ENCODE peak calls at places on chromosomes 1 and 21, in four cellular contexts. V, F, H and K are unnamed samples.

GRCh38 chr1:199202331-199202730 is 563.5 kb downstream of the PTPRC start:
- DNase-seq in V (no peak), F (no peak), H (no peak), K (no peak)

GRCh38 chr1:245926888-245927287 is 580.2 kb downstream of the SMYD3 start:
- DNase-seq in V (no peak), F (no peak), H (no peak), K (peak; percentile 5)

GRCh38 chr1:223195281-223195680 is 52.2 kb upstream of the TLR5 start:
- DNase-seq in V (no peak), F (no peak), H (no peak), K (no peak)

GRCh38 chr1:17046043-17046657 is 7.7 kb downstream of the SDHB start:
- DNase-seq in V (peak; percentile 58), F (no peak), H (peak; percentile 63), K (peak; percentile 48)

GRCh38 chr1:224503161-224504118 is 68.8 kb upstream of the WDR26 start:
- DNase-seq in V (peak; percentile 100), F (peak; percentile 51), H (peak; percentile 38), K (peak; percentile 79)

GRCh38 chr1:26168410-26169167 is at the start of gene C1orf232:
- DNase-seq in V (no peak), F (no peak), H (no peak), K (no peak)

GRCh38 chr1:98496246-98496995 is 165.1 kb upstream of the SNX7 start:
- DNase-seq in V (no peak), F (no peak), H (no peak), K (no peak)

GRCh38 chr1:212665241-212666115 is 34.2 kb downstream of the BATF3 start:
- DNase-seq in V (peak; percentile 85), F (no peak), H (peak; percentile 51), K (peak; percentile 97)

GRCh38 chr1:58727363-58727762 is 27.5 kb upstream of the MYSM1 start:
- DNase-seq in V (no peak), F (no peak), H (peak; percentile 78), K (no peak)

GRCh38 chr1:84146375-84147032 is 2.4 kb downstream of the PRKACB start:
- DNase-seq in V (no peak), F (no peak), H (no peak), K (no peak)

GRCh38 chr21:42019101-42019605 is 9.0 kb upstream of the ZBTB21 start:
- DNase-seq in V (no peak), F (no peak), H (no peak), K (no peak)

GRCh38 chr1:53183277-53183990 is 13.2 kb upstream of the CPT2 start:
- DNase-seq in V (peak; percentile 86), F (no peak), H (peak; percentile 97), K (no peak)

GRCh38 chr1:30696831-30697230 is 26.6 kb downstream of the MATN1 start:
- DNase-seq in V (no peak), F (no peak), H (no peak), K (no peak)

GRCh38 chr1:12555411-12556367 is 62.3 kb downstream of the DHRS3 start:
- DNase-seq in V (no peak), F (no peak), H (no peak), K (no peak)

GRCh38 chr1:67888707-67889106 is 55.4 kb upstream of the GNG12 start:
- DNase-seq in V (no peak), F (no peak), H (no peak), K (no peak)

GRCh38 chr1:228277491-228278431 is 69.9 kb downstream of the OBSCN start:
- DNase-seq in V (no peak), F (no peak), H (no peak), K (no peak)

GRCh38 chr1:152013664-152014237 is 20.1 kb upstream of the S100A10 start:
- DNase-seq in V (peak; percentile 37), F (no peak), H (no peak), K (peak; percentile 67)

GRCh38 chr1:30807318-30808066 is 49.9 kb upstream of the LAPTM5 start:
- DNase-seq in V (no peak), F (no peak), H (no peak), K (peak; percentile 51)

GRCh38 chr1:43358121-43358745 is 548 bp upstream of the CDC20 start:
- DNase-seq in V (peak; percentile 80), F (peak; percentile 16), H (no peak), K (no peak)

GRCh38 chr1:64051801-64052200 is 151.6 kb upstream of the UBE2U start:
- DNase-seq in V (no peak), F (no peak), H (no peak), K (no peak)

GRCh38 chr21:44426663-44427191 is 28.6 kb upstream of the LRRC3 start:
- DNase-seq in V (no peak), F (no peak), H (no peak), K (no peak)

GRCh38 chr1:45353685-45354084 is 13.4 kb upstream of the MUTYH start:
- DNase-seq in V (no peak), F (no peak), H (no peak), K (no peak)
- TF ChIP-seq FOXK2 in V (no peak), F (no peak), H (no peak), K (no peak)

GRCh38 chr1:40901886-40902633 is 39.9 kb upstream of the CITED4 start:
- DNase-seq in V (no peak), F (no peak), H (no peak), K (no peak)
- TF ChIP-seq FOXK2 in V (no peak), F (no peak), H (no peak), K (no peak)

GRCh38 chr1:218273757-218274505 is 11.2 kb upstream of the RRP15 start:
- DNase-seq in V (no peak), F (no peak), H (no peak), K (no peak)
- TF ChIP-seq FOXK2 in V (no peak), F (no peak), H (no peak), K (no peak)

DNA sequence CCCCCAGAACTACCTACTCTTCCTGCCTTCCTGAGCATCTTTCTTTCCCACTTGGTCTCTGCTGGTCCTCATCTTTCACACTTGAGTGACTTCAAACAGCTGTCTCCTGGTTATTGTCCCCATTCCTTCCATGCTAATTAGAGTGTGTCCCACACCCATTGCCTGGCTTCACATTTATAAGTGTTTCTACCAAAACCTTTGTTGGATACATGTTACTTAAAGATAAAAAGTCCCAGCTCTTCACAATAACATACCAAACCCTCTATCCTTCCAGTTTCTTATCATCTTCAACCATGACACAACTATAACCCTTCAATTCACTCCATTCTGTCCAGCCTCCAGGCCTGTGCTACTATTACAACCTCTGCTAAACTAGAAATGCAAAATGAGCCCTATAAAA is 41.0 kb downstream of the VCAM1 start:
- DNase-seq in V (peak; percentile 38), F (no peak), H (no peak), K (no peak)
- TF ChIP-seq FOXK2 in V (no peak), F (no peak), H (no peak), K (no peak)

GRCh38 chr21:46020581-46020980 is 39.0 kb downstream of the COL6A1 start:
- DNase-seq in V (no peak), F (no peak), H (no peak), K (no peak)
- TF ChIP-seq FOXK2 in V (no peak), F (no peak), H (no peak), K (no peak)

GRCh38 chr21:31710586-31710985 is 21.3 kb downstream of the SCAF4 start:
- DNase-seq in V (no peak), F (no peak), H (no peak), K (no peak)
- TF ChIP-seq FOXK2 in V (no peak), F (no peak), H (no peak), K (no peak)

DNA sequence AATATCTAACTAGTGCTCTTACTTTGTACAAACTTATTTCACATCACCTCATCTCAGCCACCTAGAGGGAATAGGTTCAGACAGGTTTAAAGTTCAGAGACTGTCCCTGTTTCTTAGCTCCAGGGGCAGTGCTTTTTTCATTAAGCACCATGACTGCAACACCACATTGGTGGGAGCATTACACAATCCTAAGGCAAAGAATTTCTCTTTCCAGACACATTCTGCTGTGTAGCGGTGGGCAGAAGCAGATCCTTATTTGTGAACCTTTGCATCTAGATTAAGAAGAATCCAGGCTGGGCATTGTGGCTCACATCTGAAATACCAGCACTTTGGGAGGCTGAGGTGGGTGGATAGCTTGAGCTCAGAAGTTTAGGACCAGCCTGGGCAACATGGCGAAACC is 16.1 kb downstream of the LCA5L start:
- DNase-seq in V (no peak), F (no peak), H (no peak), K (no peak)
- TF ChIP-seq FOXK2 in V (no peak), F (no peak), H (no peak), K (no peak)